ENCODE peak calls at places on chromosomes 2 and 18, in six cellular contexts. M is K562, Z is H1, O is HepG2, K is GM12891, Q is GM12878. E is an unnamed sample.

GRCh38 chr18:49074505-49074904 is 123.7 kb upstream of the SMAD7 start:
- DNase-seq in M (no peak), Z (no peak), O (no peak), K (no peak), Q (no peak), E (no peak)

GRCh38 chr2:160616149-160616548 is 122.5 kb upstream of the RBMS1 start:
- DNase-seq in M (no peak), Z (no peak), O (no peak), K (no peak), Q (no peak), E (no peak)

GRCh38 chr2:128447538-128447885 is 128.8 kb upstream of the HS6ST1 start:
- DNase-seq in M (no peak), Z (no peak), O (no peak), K (no peak), Q (no peak), E (no peak)

GRCh38 chr2:207087046-207087902 is 78.5 kb downstream of the KLF7 start:
- DNase-seq in M (no peak), Z (no peak), O (no peak), K (no peak), Q (no peak), E (no peak)

GRCh38 chr18:51890762-51891161 is 449.2 kb upstream of the DCC start:
- DNase-seq in M (no peak), Z (no peak), O (no peak), K (no peak), Q (no peak), E (no peak)

GRCh38 chr2:134137182-134137595 is 116.7 kb upstream of the MGAT5 start:
- DNase-seq in M (no peak), Z (no peak), O (no peak), K (no peak), Q (no peak), E (no peak)

GRCh38 chr2:74632209-74632938 is 15.8 kb downstream of the M1AP start:
- DNase-seq in M (no peak), Z (no peak), O (no peak), K (no peak), Q (no peak), E (no peak)

GRCh38 chr2:182883451-182883850 is 17.0 kb upstream of the FRZB start:
- DNase-seq in M (no peak), Z (no peak), O (no peak), K (no peak), Q (no peak), E (no peak)

GRCh38 chr2:233519787-233520611 is 46.6 kb downstream of the USP40 start:
- DNase-seq in M (no peak), Z (no peak), O (peak; percentile 18), K (no peak), Q (no peak), E (no peak)

GRCh38 chr18:12657849-12658829 is at the start of gene SPIRE1:
- DNase-seq in M (peak; percentile 82), Z (no peak), O (peak; percentile 29), K (peak; percentile 37), Q (no peak), E (peak; percentile 32)

GRCh38 chr2:205188516-205189138 is 493.7 kb upstream of the NRP2 start:
- DNase-seq in M (no peak), Z (no peak), O (no peak), K (no peak), Q (no peak), E (no peak)

GRCh38 chr2:32926708-32927084 is 20.1 kb upstream of the LTBP1 start:
- DNase-seq in M (no peak), Z (no peak), O (no peak), K (no peak), Q (no peak), E (no peak)

GRCh38 chr2:227942021-227942420 is 70.6 kb downstream of the DAW1 start:
- DNase-seq in M (no peak), Z (no peak), O (no peak), K (no peak), Q (no peak), E (no peak)

GRCh38 chr2:42964444-42965081 is 172.2 kb upstream of the HAAO start:
- DNase-seq in M (no peak), Z (no peak), O (no peak), K (no peak), Q (no peak), E (no peak)

GRCh38 chr2:79857888-79858287 is 345.0 kb downstream of the CTNNA2 start:
- DNase-seq in M (no peak), Z (no peak), O (no peak), K (no peak), Q (no peak), E (no peak)

GRCh38 chr18:13760047-13760446 is 33.6 kb downstream of the RNMT start:
- DNase-seq in M (no peak), Z (no peak), O (no peak), K (no peak), Q (no peak), E (no peak)

DNA sequence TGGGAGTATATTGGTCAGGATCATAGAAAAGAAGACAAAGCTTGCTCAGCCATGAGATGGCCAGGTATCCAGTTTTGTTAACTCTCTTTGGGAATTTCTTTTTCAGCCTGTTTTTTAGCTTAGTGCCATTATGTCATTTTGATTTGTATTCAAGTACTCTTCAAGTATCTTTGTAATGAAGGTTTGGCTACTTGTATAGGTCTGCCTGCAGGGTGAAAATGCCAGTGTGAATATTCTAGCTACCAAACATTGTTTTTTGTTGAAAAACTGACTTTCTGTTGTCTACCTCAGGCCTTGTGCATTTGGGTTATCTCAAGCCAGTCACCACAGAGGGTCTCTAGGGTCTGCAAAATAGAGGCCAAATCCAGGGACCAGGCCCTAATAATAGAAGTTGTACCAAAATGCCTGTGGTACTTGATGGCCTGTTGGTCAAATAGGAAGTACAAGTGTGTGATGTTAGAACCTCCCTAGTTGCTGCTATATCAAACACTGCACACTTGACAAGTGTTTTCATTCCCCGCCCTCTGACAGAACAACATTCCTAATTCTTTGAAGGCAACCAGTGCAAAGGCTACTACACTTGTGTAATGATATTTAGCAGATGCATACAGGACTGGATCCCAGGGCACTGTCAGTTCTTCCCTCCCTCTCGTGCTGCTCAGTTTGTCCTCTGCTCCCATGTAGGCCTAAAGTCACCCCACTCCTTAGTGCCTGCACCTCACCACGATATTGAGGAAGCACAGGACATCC is 36.4 kb downstream of the RNMT start:
- DNase-seq in M (no peak), Z (no peak), O (no peak), K (no peak), Q (no peak), E (no peak)
- TF ChIP-seq TAF1 in M (no peak), Z (no peak), O (no peak), K (no peak), Q (no peak), E (no peak)

GRCh38 chr2:8193686-8194615 is 487.9 kb upstream of the ID2 start:
- DNase-seq in M (no peak), Z (peak; percentile 9), O (no peak), K (no peak), Q (no peak), E (no peak)
- TF ChIP-seq POLR2AphosphoS5 in M (no peak), Z (no peak), O (no peak), K (no peak), Q (no peak), E (no peak)

GRCh38 chr2:234951386-234952269 is at the start of gene SH3BP4:
- DNase-seq in M (peak; percentile 81), Z (no peak), O (peak; percentile 54), K (no peak), Q (no peak), E (no peak)
- TF ChIP-seq POLR2A in M (no peak), Z (peak; percentile 11), O (no peak), K (no peak), Q (no peak), E (no peak)

DNA sequence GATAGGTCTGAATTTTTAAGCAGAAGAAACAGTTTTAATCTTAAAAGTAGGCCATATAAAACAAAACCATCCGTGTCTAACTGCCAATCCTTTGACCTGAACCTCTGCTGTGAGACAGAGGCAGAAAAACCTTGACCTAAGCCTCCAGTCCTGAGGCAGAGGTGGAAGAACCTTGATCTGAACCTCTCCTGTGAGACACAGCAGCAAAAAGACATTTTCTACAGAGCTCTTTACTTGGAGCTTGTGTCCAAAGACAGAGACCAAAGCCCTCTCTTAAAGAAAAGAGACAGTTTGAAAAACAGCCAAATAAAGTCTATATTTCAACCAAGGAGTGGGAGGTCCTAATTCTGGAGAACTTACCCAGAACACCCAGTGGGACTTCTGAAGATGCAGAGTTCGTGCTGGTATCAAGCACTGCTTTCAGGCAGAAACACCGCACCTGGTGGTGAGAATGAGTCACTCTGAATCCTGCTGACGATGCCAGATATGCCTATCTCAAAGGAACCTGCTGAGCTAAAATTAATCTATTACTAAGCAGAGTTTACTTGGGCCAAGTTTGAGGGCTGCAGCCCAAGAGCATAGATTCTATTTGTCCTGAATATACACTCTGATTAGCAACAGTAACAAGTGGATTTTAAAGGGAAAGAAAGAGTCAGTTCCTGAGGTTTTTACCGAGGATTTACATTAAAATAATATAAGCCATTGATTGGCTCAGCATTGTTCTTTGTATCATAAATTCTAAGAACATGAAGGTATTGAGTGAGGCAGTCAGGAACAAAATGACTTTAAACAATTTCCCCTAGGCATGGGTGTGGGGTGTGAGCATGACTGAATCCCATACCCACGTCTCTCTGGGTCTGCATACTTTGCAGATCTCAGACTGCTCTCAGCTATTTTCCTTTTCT is 806.4 kb downstream of the TRIB2 start:
- DNase-seq in M (no peak), Z (no peak), O (no peak), K (no peak), Q (peak; percentile 88), E (peak; percentile 4)
- TF ChIP-seq TAF1 in M (no peak), Z (no peak), O (no peak), K (no peak), Q (no peak), E (no peak)

DNA sequence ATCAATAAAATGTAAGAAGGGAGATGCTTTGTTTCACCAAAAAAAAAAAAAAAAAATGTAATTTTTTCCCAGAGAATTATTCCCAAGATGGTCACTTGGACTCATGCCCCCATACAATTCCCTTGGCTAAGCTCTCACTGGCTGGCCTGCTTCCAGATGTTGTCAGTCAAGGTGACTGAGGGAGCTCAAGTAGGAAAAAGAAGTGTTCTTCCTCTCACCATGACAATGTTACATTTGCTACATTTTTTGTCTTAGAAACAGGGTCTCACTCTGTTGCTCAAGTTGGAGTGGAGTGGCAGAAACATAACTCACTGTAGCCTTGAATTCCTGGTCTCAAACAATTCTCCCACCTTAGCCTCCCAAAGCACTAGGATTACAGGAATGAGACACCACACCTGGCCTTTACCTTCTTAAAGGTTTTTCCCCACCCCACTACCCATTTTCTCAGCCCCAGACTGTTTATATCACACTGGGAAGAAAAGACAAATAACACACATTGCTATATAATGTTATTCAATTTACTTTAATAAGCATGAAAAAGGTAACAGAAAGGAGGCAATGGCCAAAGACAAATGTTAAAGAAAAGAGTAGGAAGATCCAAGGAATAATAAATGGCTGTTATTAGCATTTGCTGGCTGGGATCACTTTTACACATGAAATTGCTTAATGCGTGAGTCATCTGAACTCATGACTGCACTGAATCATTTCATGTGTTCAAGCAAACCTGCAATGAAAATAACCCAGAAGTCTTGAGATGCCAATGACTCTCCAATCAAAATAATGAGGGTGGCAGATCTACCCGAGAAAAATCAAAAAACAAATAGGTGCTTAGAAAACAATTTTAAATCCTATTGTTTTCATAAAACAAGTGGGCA is 45.2 kb downstream of the ACVR1 start:
- DNase-seq in M (no peak), Z (no peak), O (peak; percentile 52), K (no peak), Q (no peak), E (no peak)
- TF ChIP-seq POLR2AphosphoS5 in M (no peak), Z (no peak), O (no peak), K (no peak), Q (no peak), E (no peak)